ENCODE peak calls at places on chromosome 7, in nine cellular contexts. Q is neural progenitor cell, G is heart right ventricle, D is psoas muscle, Y is transverse colon, Z is cardiac muscle cell, E is PC-3, L is BE2C, H is ovary. C is an unnamed sample. For H3K27me3 and H3K4me1, the result is how much of the 10 kb centered on the place peaks cover.

GRCh38 chr7:116780521-116780920 is 81.9 kb upstream of the CAPZA2 start:
- DNase-seq in E (no peak), D (no peak), L (no peak), Z (no peak), H (no peak), Q (no peak), G (no peak), Y (no peak), C (no peak)

GRCh38 chr7:134779741-134780065 is 269 bp downstream of the CALD1 start:
- DNase-seq in Y (no peak), L (no peak), D (no peak), E (no peak), Q (no peak), H (no peak), Z (no peak), G (no peak), C (no peak)

GRCh38 chr7:36315309-36315948 is 74.2 kb upstream of the ANLN start:
- DNase-seq in Z (no peak), H (no peak), D (no peak), L (peak), Y (no peak), E (no peak), Q (no peak), G (no peak), C (no peak)

GRCh38 chr7:38681882-38682281 is 50.7 kb upstream of the AMPH start:
- DNase-seq in G (no peak), Y (no peak), D (no peak), L (no peak), Z (peak), E (no peak), H (no peak), Q (no peak), C (no peak)

GRCh38 chr7:2853147-2853546 is 9.0 kb upstream of the GNA12 start:
- DNase-seq in Z (peak), H (no peak), Y (no peak), G (no peak), Q (no peak), L (no peak), E (no peak), D (no peak), C (no peak)

GRCh38 chr7:52410032-52410431 is 625.4 kb upstream of the POM121L12 start:
- DNase-seq in H (no peak), Q (no peak), E (no peak), Y (no peak), Z (no peak), D (no peak), G (no peak), L (no peak), C (no peak)

GRCh38 chr7:32204361-32205018 is 134.3 kb upstream of the PDE1C start:
- DNase-seq in Y (peak), L (peak), E (peak), Q (peak), G (peak), D (peak), H (peak), Z (peak), C (peak)

GRCh38 chr7:105675873-105676484 is 94.7 kb upstream of the EFCAB10 start:
- DNase-seq in H (no peak), E (no peak), L (peak), Q (no peak), Z (no peak), D (peak), Y (peak), G (peak), C (no peak)

GRCh38 chr7:97004931-97005763 is at the start of gene DLX6:
- DNase-seq in Y (peak), Q (peak), H (peak), E (no peak), D (no peak), L (peak), G (no peak), Z (peak), C (no peak)

GRCh38 chr7:108503112-108504026 is 22.6 kb downstream of the PNPLA8 start:
- DNase-seq in Y (no peak), L (no peak), G (no peak), D (no peak), E (no peak), Q (no peak), H (no peak), Z (peak), C (no peak)

GRCh38 chr7:102230593-102230992 is 56.1 kb upstream of the SH2B2 start:
- DNase-seq in H (no peak), L (no peak), Y (no peak), G (no peak), E (no peak), Q (no peak), D (no peak), Z (peak), C (no peak)

GRCh38 chr7:104862719-104863118 is 151.3 kb upstream of the KMT2E start:
- DNase-seq in D (no peak), G (no peak), Z (peak), Y (no peak), E (peak), H (no peak), Q (peak), L (peak), C (no peak)

GRCh38 chr7:27367179-27367929 is 124.8 kb downstream of the EVX1 start:
- DNase-seq in D (no peak), Z (no peak), G (no peak), E (no peak), H (no peak), Q (no peak), L (no peak), Y (no peak), C (no peak)

GRCh38 chr7:101563198-101563901 is 65.7 kb downstream of the MYL10 start:
- DNase-seq in H (no peak), E (no peak), G (no peak), Z (no peak), D (no peak), L (no peak), Y (peak), Q (no peak), C (no peak)

GRCh38 chr7:43522406-43523156 is 60.3 kb upstream of the STK17A start:
- DNase-seq in E (peak), D (no peak), Z (peak), Y (no peak), G (no peak), L (no peak), H (no peak), Q (no peak), C (no peak)

GRCh38 chr7:116357776-116358670 is 141.5 kb upstream of the CAV2 start:
- DNase-seq in Q (no peak), E (peak), L (no peak), Z (peak), G (no peak), D (no peak), Y (no peak), H (no peak), C (no peak)

GRCh38 chr7:94313926-94314325 is 80.8 kb upstream of the COL1A2 start:
- DNase-seq in L (no peak), Q (no peak), E (no peak), Y (no peak), H (no peak), G (no peak), D (no peak), Z (peak), C (no peak)

GRCh38 chr7:102291916-102292267 is 5.2 kb downstream of the SH2B2 start:
- DNase-seq in L (no peak), H (no peak), Z (no peak), D (no peak), E (no peak), Y (no peak), Q (no peak), G (no peak), C (no peak)

GRCh38 chr7:5638994-5639393 is 142.5 kb downstream of the RNF216 start:
- DNase-seq in H (no peak), G (no peak), E (no peak), Q (peak), Z (peak), Y (no peak), D (no peak), L (no peak), C (no peak)

GRCh38 chr7:150876817-150877526 is 24.7 kb downstream of the AOC1 start:
- DNase-seq in G (peak), Y (peak), L (peak), H (peak), Q (peak), D (no peak), E (peak), Z (peak), C (no peak)

GRCh38 chr7:17362439-17363095 is 64.1 kb downstream of the AHR start:
- DNase-seq in Z (peak), D (no peak), G (no peak), H (no peak), E (no peak), L (no peak), Y (no peak), Q (no peak), C (no peak)

GRCh38 chr7:82156168-82156567 is 287.4 kb downstream of the CACNA2D1 start:
- DNase-seq in Y (no peak), G (no peak), D (no peak), L (no peak), H (no peak), Q (peak), Z (no peak), E (no peak), C (no peak)

GRCh38 chr7:100867040-100867795 is at the start of gene TRIP6:
- DNase-seq in D (peak), Q (peak), H (peak), Y (peak), Z (peak), L (no peak), E (peak), G (peak), C (peak)

GRCh38 chr7:134781171-134781570 is 1.7 kb downstream of the CALD1 start:
- DNase-seq in Q (no peak), D (no peak), H (no peak), E (no peak), Z (no peak), Y (no peak), G (no peak), L (no peak), C (no peak)

GRCh38 chr7:137507096-137507495 is 163.6 kb upstream of the PTN start:
- DNase-seq in H (no peak), G (no peak), Z (no peak), Q (no peak), E (no peak), D (no peak), Y (no peak), L (no peak), C (no peak)

GRCh38 chr7:53350241-53350640 is 314.8 kb downstream of the POM121L12 start:
- DNase-seq in H (no peak), Z (no peak), D (no peak), L (peak), Y (peak), Q (peak), E (peak), G (no peak), C (peak)

GRCh38 chr7:158410720-158411119 is 176.9 kb downstream of the PTPRN2 start:
- DNase-seq in Q (no peak), E (no peak), D (no peak), Y (no peak), L (no peak), Z (no peak), G (no peak), H (no peak), C (no peak)
- H3K27me3 ChIP-seq in Q (under half), E (under half), D (under half), Y (under half), L (under half), Z (under half), G (under half), H (under half), C (under half)

DNA sequence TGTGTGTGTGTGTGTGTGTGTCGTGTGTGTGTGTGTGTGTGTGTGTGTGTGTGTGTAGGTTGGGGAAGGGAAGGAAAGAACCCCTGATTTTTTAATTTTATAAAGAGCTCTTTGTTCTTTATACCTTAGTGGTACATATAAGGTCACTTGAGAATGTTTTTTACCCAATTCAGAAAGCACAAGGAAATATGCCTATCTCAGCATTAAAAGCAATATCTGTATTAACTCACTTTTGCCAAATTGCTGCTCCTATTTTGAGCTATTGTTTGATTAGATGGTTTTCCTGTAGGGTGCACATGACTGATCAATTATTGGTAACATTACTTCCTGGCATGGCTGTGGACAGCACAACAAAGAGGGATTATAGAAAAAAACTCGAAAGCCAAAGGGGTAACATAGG is 60.5 kb downstream of the SEMA3D start:
- DNase-seq in Z (no peak), Y (no peak), H (no peak), D (no peak), G (no peak), E (no peak), Q (no peak), L (no peak), C (no peak)
- H3K4me3 ChIP-seq in Z (no peak), Y (no peak), H (no peak), D (no peak), G (no peak), E (no peak), Q (no peak), L (no peak), C (no peak)

GRCh38 chr7:142796001-142796500 is 25.3 kb downstream of the PRSS2 start:
- DNase-seq in E (peak), L (no peak), Z (no peak), Y (no peak), Q (peak), G (no peak), H (no peak), D (no peak), C (no peak)
- H3K4me1 ChIP-seq in E (half or more), L (under half), Z (under half), Y (under half), Q (under half), G (under half), H (under half), D (under half), C (under half)

GRCh38 chr7:50304158-50304910 is at the start of gene IKZF1:
- DNase-seq in L (no peak), G (peak), Q (peak), Y (peak), E (no peak), H (no peak), D (peak), Z (peak), C (peak)
- H3K27me3 ChIP-seq in L (half or more), G (under half), Q (half or more), Y (under half), E (half or more), H (under half), D (under half), Z (half or more), C (under half)

GRCh38 chr7:523436-524336 is 4.0 kb upstream of the PDGFA start:
- DNase-seq in G (peak), Y (no peak), Z (no peak), L (no peak), H (no peak), E (no peak), D (no peak), Q (peak), C (no peak)
- H3K4me3 ChIP-seq in G (peak), Y (no peak), Z (no peak), L (no peak), H (no peak), E (no peak), D (no peak), Q (no peak), C (no peak)

C was measured in pancreas.